ENCODE peak calls at places on chromosomes 1 and 21, in ten cellular contexts. P is adrenal gland; W is CD8-positive, alpha-beta memory T cell; J is GM23248; V is ovary; N is thyroid gland; D is K562; M is HCT116; O is PC-9; R is mucosa of descending colon. E is an unnamed sample.
A peak's percentile ranks its signal among the peaks of the same experiment; 100 is the strongest.

GRCh38 chr1:21622466-21623315 is 46.5 kb downstream of the RAP1GAP start:
- DNase-seq in J (peak; percentile 39), O (peak; percentile 66), V (peak; percentile 53), M (no peak), R (peak; percentile 75), W (no peak), D (no peak), N (peak; percentile 73), P (no peak), E (peak; percentile 66)

GRCh38 chr1:9239622-9240401 is 5.2 kb downstream of the H6PD start:
- DNase-seq in M (no peak), P (peak; percentile 81), N (peak; percentile 22), J (peak; percentile 51), R (peak; percentile 60), V (peak; percentile 67), W (peak; percentile 21), O (no peak), D (peak; percentile 18), E (peak; percentile 53)

GRCh38 chr1:84159533-84160240 is 15.6 kb downstream of the PRKACB start:
- DNase-seq in R (no peak), M (no peak), W (no peak), D (no peak), J (no peak), P (no peak), N (no peak), V (no peak), O (no peak), E (no peak)

GRCh38 chr21:16305686-16306085 is 575.9 kb downstream of the USP25 start:
- DNase-seq in P (peak; percentile 15), N (no peak), D (no peak), W (no peak), J (peak; percentile 48), R (no peak), M (no peak), O (no peak), V (peak; percentile 32), E (no peak)

GRCh38 chr1:203860396-203860951 is 925 bp upstream of the SNRPE start:
- DNase-seq in J (peak; percentile 81), N (peak; percentile 33), V (peak; percentile 33), W (no peak), M (no peak), D (no peak), O (peak; percentile 54), P (peak; percentile 78), R (peak; percentile 50), E (peak; percentile 65)

GRCh38 chr1:207088731-207089626 is at the start of gene C4BPB:
- DNase-seq in V (no peak), O (peak; percentile 29), D (no peak), J (no peak), N (no peak), W (no peak), M (no peak), P (no peak), R (peak; percentile 65), E (peak; percentile 76)

GRCh38 chr1:53413175-53414001 is 45.8 kb upstream of the DMRTB1 start:
- DNase-seq in P (no peak), R (no peak), M (peak; percentile 85), J (peak; percentile 87), O (peak; percentile 37), V (no peak), D (no peak), N (peak; percentile 44), W (peak; percentile 70), E (no peak)

GRCh38 chr1:20476260-20477038 is 9.6 kb downstream of the CAMK2N1 start:
- DNase-seq in W (no peak), D (peak; percentile 75), V (peak; percentile 81), M (no peak), P (peak; percentile 92), R (peak; percentile 98), O (peak; percentile 89), N (peak; percentile 16), J (peak; percentile 27), E (peak; percentile 97)

GRCh38 chr1:150168960-150169565 is 19.3 kb downstream of the PLEKHO1 start:
- DNase-seq in V (peak; percentile 63), J (peak; percentile 73), O (peak; percentile 65), W (peak; percentile 38), D (peak; percentile 83), P (peak; percentile 52), M (peak; percentile 59), N (peak; percentile 60), R (peak; percentile 81), E (peak; percentile 62)

GRCh38 chr1:103129796-103130195 is 21.5 kb upstream of the COL11A1 start:
- DNase-seq in P (no peak), V (no peak), N (no peak), M (no peak), W (no peak), O (no peak), D (no peak), R (no peak), J (peak; percentile 21), E (no peak)

GRCh38 chr21:16579538-16579937 is 849.8 kb downstream of the USP25 start:
- DNase-seq in V (no peak), M (no peak), J (no peak), R (no peak), W (no peak), P (no peak), N (peak; percentile 20), D (no peak), O (no peak), E (no peak)

GRCh38 chr1:6157528-6158174 is 22.5 kb downstream of the CHD5 start:
- DNase-seq in N (no peak), O (peak; percentile 83), R (peak; percentile 18), D (peak; percentile 69), M (peak; percentile 75), V (no peak), W (no peak), J (peak; percentile 47), P (no peak), E (peak; percentile 46)

GRCh38 chr1:52032785-52033131 is 852 bp downstream of the KTI12 start:
- DNase-seq in R (peak; percentile 53), D (peak; percentile 68), V (peak; percentile 30), W (no peak), N (peak; percentile 23), M (no peak), O (peak; percentile 40), J (peak; percentile 88), P (peak; percentile 60), E (peak; percentile 61)

GRCh38 chr1:191892716-191893115 is 265.5 kb upstream of the RGS18 start:
- DNase-seq in O (no peak), D (no peak), P (no peak), M (no peak), R (no peak), W (no peak), V (no peak), N (no peak), J (no peak), E (no peak)

GRCh38 chr1:191889623-191890003 is 268.6 kb upstream of the RGS18 start:
- DNase-seq in J (no peak), N (no peak), W (no peak), O (no peak), D (no peak), P (no peak), M (no peak), R (no peak), V (no peak), E (no peak)

GRCh38 chr1:191886977-191887376 is 271.3 kb upstream of the RGS18 start:
- DNase-seq in V (no peak), P (no peak), J (no peak), R (no peak), N (no peak), O (no peak), D (no peak), W (no peak), M (no peak), E (no peak)

GRCh38 chr1:191895049-191895448 is 263.2 kb upstream of the RGS18 start:
- DNase-seq in J (no peak), R (no peak), W (no peak), O (no peak), V (no peak), M (no peak), N (no peak), P (no peak), D (no peak), E (no peak)

GRCh38 chr1:191888996-191889622 is 269.2 kb upstream of the RGS18 start:
- DNase-seq in P (no peak), O (no peak), J (no peak), N (no peak), W (no peak), V (peak; percentile 30), R (no peak), M (no peak), D (peak; percentile 90), E (no peak)
- H3K36me3 ChIP-seq in P (no peaks in the 10 kb centered on the region), O (no peaks in the 10 kb centered on the region), J (no peaks in the 10 kb centered on the region), N (no peaks in the 10 kb centered on the region), W (no peaks in the 10 kb centered on the region), V (no peaks in the 10 kb centered on the region), R (no peaks in the 10 kb centered on the region), M (no peaks in the 10 kb centered on the region), D (no peaks in the 10 kb centered on the region), E (no peaks in the 10 kb centered on the region)

DNA sequence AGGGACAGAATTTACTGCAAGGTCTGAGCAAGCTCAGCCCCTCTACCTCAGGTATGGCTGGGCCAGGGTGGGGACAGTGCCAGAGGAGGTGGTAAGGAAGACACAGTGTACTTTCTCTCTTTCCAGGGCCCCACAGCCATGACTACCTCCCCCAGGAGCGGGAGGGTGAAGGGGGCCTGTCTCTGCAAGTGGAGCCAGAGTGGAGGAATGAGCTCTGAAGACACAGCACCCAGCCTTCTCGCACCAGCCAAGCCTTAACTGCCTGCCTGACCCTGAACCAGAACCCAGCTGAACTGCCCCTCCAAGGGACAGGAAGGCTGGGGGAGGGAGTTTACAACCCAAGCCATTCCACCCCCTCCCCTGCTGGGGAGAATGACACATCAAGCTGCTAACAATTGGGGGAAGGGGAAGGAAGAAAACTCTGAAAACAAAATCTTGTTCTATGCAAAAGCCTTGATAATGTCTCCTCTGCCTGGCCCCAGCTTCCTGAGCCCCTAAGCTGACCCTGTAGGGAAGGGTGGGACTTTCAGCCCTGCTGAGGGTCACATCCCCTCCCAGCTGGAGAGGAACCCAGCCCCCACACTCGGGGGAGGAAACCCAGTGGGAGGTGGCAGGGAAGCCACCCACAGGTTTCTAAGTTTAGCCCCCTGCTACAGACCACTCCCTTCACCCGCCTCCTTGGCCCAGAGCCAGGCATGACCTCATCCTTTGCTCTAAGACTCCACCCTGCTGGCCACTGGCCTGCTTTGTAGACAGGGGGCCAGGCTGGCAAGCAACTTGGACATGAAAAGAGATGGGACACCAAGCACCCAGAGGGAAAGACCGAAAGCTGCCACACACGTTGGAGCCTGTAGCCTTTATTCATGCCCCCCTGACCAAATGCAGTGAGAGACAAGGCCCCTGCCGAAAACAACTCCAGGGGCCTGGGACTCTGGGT is 6.4 kb downstream of the RHOC start:
- DNase-seq in D (peak; percentile 100), N (peak; percentile 86), V (peak; percentile 100), J (peak; percentile 92), O (peak; percentile 96), W (peak; percentile 57), P (peak; percentile 96), M (peak; percentile 77), R (peak; percentile 98), E (peak; percentile 98)
- H3K4me1 ChIP-seq in D (peaks cover 89% of the 10 kb centered on the region), N (peaks cover 26% of the 10 kb centered on the region), V (peaks cover 23% of the 10 kb centered on the region), J (peaks cover 17% of the 10 kb centered on the region), O (peaks cover 68% of the 10 kb centered on the region), W (peaks cover 36% of the 10 kb centered on the region), P (peaks cover 42% of the 10 kb centered on the region), M (peaks cover 68% of the 10 kb centered on the region), R (peaks cover 58% of the 10 kb centered on the region), E (peaks cover 30% of the 10 kb centered on the region)

GRCh38 chr1:197129698-197130097 is 16.8 kb downstream of the ASPM start:
- DNase-seq in R (no peak), D (no peak), J (no peak), O (no peak), M (no peak), N (no peak), W (no peak), V (no peak), P (no peak), E (no peak)
- H3K36me3 ChIP-seq in R (no peaks in the 10 kb centered on the region), D (peaks cover 87% of the 10 kb centered on the region), J (no peaks in the 10 kb centered on the region), O (peaks cover 35% of the 10 kb centered on the region), M (peaks cover 31% of the 10 kb centered on the region), N (no peaks in the 10 kb centered on the region), W (no peaks in the 10 kb centered on the region), V (no peaks in the 10 kb centered on the region), P (no peaks in the 10 kb centered on the region), E (no peaks in the 10 kb centered on the region)

GRCh38 chr1:243268284-243268653 is 12.4 kb downstream of the SDCCAG8 start:
- DNase-seq in O (no peak), W (no peak), R (no peak), D (no peak), J (peak; percentile 89), M (peak; percentile 84), V (no peak), N (no peak), P (no peak), E (no peak)
- H3K4me1 ChIP-seq in O (peaks cover 36% of the 10 kb centered on the region), W (no peaks in the 10 kb centered on the region), R (no peaks in the 10 kb centered on the region), D (peaks cover 53% of the 10 kb centered on the region), J (peaks cover 73% of the 10 kb centered on the region), M (peaks cover 60% of the 10 kb centered on the region), V (peaks cover 2% of the 10 kb centered on the region), N (peaks cover 2% of the 10 kb centered on the region), P (peaks cover 8% of the 10 kb centered on the region), E (no peaks in the 10 kb centered on the region)

E was measured in colonic mucosa.